ENCODE peak calls at places on chromosomes 7 and 10, in five cellular contexts. One of them, this sample, is unnamed.

GRCh38 chr10:44774676-44775401 is 136.3 kb upstream of the TMEM72 start:
- DNase-seq in non-pigmented ciliary epithelial cell: no peak
- DNase-seq in Calu3: no peak
- DNase-seq in RWPE1: no peak
- DNase-seq in SJSA1: no peak
- DNase-seq in this sample: peak

GRCh38 chr10:108808228-108808627 is 1115.1 kb downstream of the XPNPEP1 start:
- DNase-seq in Calu3: no peak
- DNase-seq in SJSA1: no peak
- DNase-seq in RWPE1: no peak
- DNase-seq in non-pigmented ciliary epithelial cell: no peak
- DNase-seq in this sample: no peak

GRCh38 chr7:103593691-103594090 is 147.7 kb upstream of the SLC26A5 start:
- DNase-seq in Calu3: no peak
- DNase-seq in non-pigmented ciliary epithelial cell: no peak
- DNase-seq in SJSA1: no peak
- DNase-seq in RWPE1: no peak
- DNase-seq in this sample: no peak

GRCh38 chr7:88927-89921 is 103.1 kb upstream of the FAM20C start:
- DNase-seq in Calu3: peak
- DNase-seq in RWPE1: peak
- DNase-seq in SJSA1: peak
- DNase-seq in non-pigmented ciliary epithelial cell: peak
- DNase-seq in this sample: peak

GRCh38 chr10:132511692-132512442 is 25.7 kb upstream of the INPP5A start:
- DNase-seq in non-pigmented ciliary epithelial cell: no peak
- DNase-seq in RWPE1: no peak
- DNase-seq in Calu3: no peak
- DNase-seq in SJSA1: no peak
- DNase-seq in this sample: peak

GRCh38 chr7:159169391-159169790 is 24.7 kb upstream of the VIPR2 start:
- DNase-seq in Calu3: no peak
- DNase-seq in RWPE1: no peak
- DNase-seq in non-pigmented ciliary epithelial cell: no peak
- DNase-seq in SJSA1: no peak
- DNase-seq in this sample: no peak

GRCh38 chr7:50418526-50418925 is 31.6 kb downstream of the FIGNL1 start:
- DNase-seq in RWPE1: no peak
- DNase-seq in Calu3: no peak
- DNase-seq in SJSA1: no peak
- DNase-seq in non-pigmented ciliary epithelial cell: no peak
- DNase-seq in this sample: no peak

GRCh38 chr7:2760098-2760889 is 72.3 kb downstream of the AMZ1 start:
- DNase-seq in SJSA1: no peak
- DNase-seq in non-pigmented ciliary epithelial cell: no peak
- DNase-seq in Calu3: peak
- DNase-seq in RWPE1: peak
- DNase-seq in this sample: no peak

GRCh38 chr7:115038158-115038557 is 116.3 kb downstream of the MDFIC start:
- DNase-seq in Calu3: no peak
- DNase-seq in non-pigmented ciliary epithelial cell: no peak
- DNase-seq in RWPE1: no peak
- DNase-seq in SJSA1: no peak
- DNase-seq in this sample: no peak

GRCh38 chr10:104045151-104046089 is 40.3 kb downstream of the COL17A1 start:
- DNase-seq in non-pigmented ciliary epithelial cell: peak
- DNase-seq in SJSA1: peak
- DNase-seq in Calu3: peak
- DNase-seq in RWPE1: peak
- DNase-seq in this sample: peak

GRCh38 chr10:86085686-86086085 is 280.9 kb downstream of the GRID1 start:
- DNase-seq in RWPE1: no peak
- DNase-seq in non-pigmented ciliary epithelial cell: no peak
- DNase-seq in SJSA1: no peak
- DNase-seq in Calu3: no peak
- DNase-seq in this sample: no peak

GRCh38 chr10:101341438-101341837 is 12.5 kb upstream of the BTRC start:
- DNase-seq in Calu3: no peak
- DNase-seq in RWPE1: no peak
- DNase-seq in SJSA1: no peak
- DNase-seq in non-pigmented ciliary epithelial cell: no peak
- DNase-seq in this sample: no peak

GRCh38 chr10:117441812-117442443 is 66.7 kb upstream of the PDZD8 start:
- DNase-seq in SJSA1: peak
- DNase-seq in non-pigmented ciliary epithelial cell: no peak
- DNase-seq in Calu3: no peak
- DNase-seq in RWPE1: peak
- DNase-seq in this sample: no peak

This sample was measured in body of pancreas.